ENCODE peak calls at places on chromosomes 2 and 18, in four cellular contexts. One of them, this sample, is unnamed.

GRCh38 chr2:217756375-217757107 is 246.3 kb downstream of the TNS1 start:
- DNase-seq in colonic mucosa: peak; percentile 59
- DNase-seq in Calu3: peak; percentile 84
- DNase-seq in HCT116: peak; percentile 40
- DNase-seq in this sample: peak; percentile 93

GRCh38 chr2:30265441-30266015 is 34.2 kb downstream of the LBH start:
- DNase-seq in Calu3: no peak
- DNase-seq in colonic mucosa: no peak
- DNase-seq in HCT116: no peak
- DNase-seq in this sample: no peak

GRCh38 chr2:51990684-51991083 is 958.8 kb upstream of the NRXN1 start:
- DNase-seq in Calu3: no peak
- DNase-seq in HCT116: no peak
- DNase-seq in colonic mucosa: no peak
- DNase-seq in this sample: no peak

GRCh38 chr2:132448771-132449170 is 32.2 kb downstream of the GPR39 start:
- DNase-seq in Calu3: peak; percentile 49
- DNase-seq in HCT116: no peak
- DNase-seq in colonic mucosa: peak; percentile 25
- DNase-seq in this sample: peak; percentile 43

GRCh38 chr2:150981826-150982225 is 279.8 kb downstream of the RBM43 start:
- DNase-seq in colonic mucosa: no peak
- DNase-seq in Calu3: no peak
- DNase-seq in HCT116: no peak
- DNase-seq in this sample: no peak

GRCh38 chr2:216029416-216030129 is 16.2 kb upstream of the MREG start:
- DNase-seq in colonic mucosa: no peak
- DNase-seq in HCT116: no peak
- DNase-seq in Calu3: no peak
- DNase-seq in this sample: no peak

GRCh38 chr18:44900627-44901026 is 219.9 kb downstream of the SETBP1 start:
- DNase-seq in HCT116: no peak
- DNase-seq in Calu3: no peak
- DNase-seq in colonic mucosa: no peak
- DNase-seq in this sample: no peak

GRCh38 chr18:55097406-55098170 is 138.3 kb upstream of the CCDC68 start:
- DNase-seq in colonic mucosa: no peak
- DNase-seq in HCT116: no peak
- DNase-seq in Calu3: no peak
- DNase-seq in this sample: no peak

GRCh38 chr18:45932708-45933107 is 34.4 kb downstream of the EPG5 start:
- DNase-seq in Calu3: no peak
- DNase-seq in HCT116: no peak
- DNase-seq in colonic mucosa: no peak
- DNase-seq in this sample: no peak

GRCh38 chr18:44895176-44895798 is 214.6 kb downstream of the SETBP1 start:
- DNase-seq in colonic mucosa: peak; percentile 82
- DNase-seq in HCT116: no peak
- DNase-seq in Calu3: peak; percentile 61
- DNase-seq in this sample: no peak

GRCh38 chr2:236782938-236783337 is 213.3 kb downstream of the ACKR3 start:
- DNase-seq in colonic mucosa: no peak
- DNase-seq in HCT116: no peak
- DNase-seq in Calu3: peak; percentile 48
- DNase-seq in this sample: no peak

GRCh38 chr2:146123256-146123655 is 1603.3 kb upstream of the ZEB2 start:
- DNase-seq in HCT116: no peak
- DNase-seq in Calu3: no peak
- DNase-seq in colonic mucosa: no peak
- DNase-seq in this sample: no peak

GRCh38 chr2:42927334-42928160 is 135.2 kb upstream of the HAAO start:
- DNase-seq in colonic mucosa: peak; percentile 46
- DNase-seq in HCT116: no peak
- DNase-seq in Calu3: no peak
- DNase-seq in this sample: no peak

GRCh38 chr2:199814084-199814844 is 36.7 kb downstream of the FTCDNL1 start:
- DNase-seq in HCT116: no peak
- DNase-seq in Calu3: no peak
- DNase-seq in colonic mucosa: no peak
- DNase-seq in this sample: no peak

GRCh38 chr2:182548031-182548950 is 121.5 kb upstream of the PDE1A start:
- DNase-seq in HCT116: no peak
- DNase-seq in colonic mucosa: no peak
- DNase-seq in Calu3: no peak
- DNase-seq in this sample: no peak

GRCh38 chr2:142920579-142920978 is 43.1 kb downstream of the KYNU start:
- DNase-seq in HCT116: no peak
- DNase-seq in colonic mucosa: no peak
- DNase-seq in Calu3: no peak
- DNase-seq in this sample: no peak

GRCh38 chr2:7612969-7613368 is 695.8 kb downstream of the RNF144A start:
- DNase-seq in HCT116: no peak
- DNase-seq in colonic mucosa: no peak
- DNase-seq in Calu3: no peak
- DNase-seq in this sample: no peak

GRCh38 chr2:240343548-240343947 is 91.9 kb upstream of the GPC1 start:
- DNase-seq in HCT116: no peak
- DNase-seq in colonic mucosa: no peak
- DNase-seq in Calu3: no peak
- DNase-seq in this sample: no peak

GRCh38 chr2:66565291-66565690 is 130.4 kb downstream of the MEIS1 start:
- DNase-seq in Calu3: no peak
- DNase-seq in HCT116: no peak
- DNase-seq in colonic mucosa: no peak
- DNase-seq in this sample: no peak

GRCh38 chr18:62277045-62277444 is 48.1 kb upstream of the TNFRSF11A start:
- DNase-seq in Calu3: no peak
- DNase-seq in colonic mucosa: no peak
- DNase-seq in HCT116: no peak
- DNase-seq in this sample: no peak

GRCh38 chr2:183564726-183565125 is 440.5 kb downstream of the NUP35 start:
- DNase-seq in HCT116: no peak
- DNase-seq in colonic mucosa: no peak
- DNase-seq in Calu3: no peak
- DNase-seq in this sample: no peak

GRCh38 chr2:207260947-207261346 is 95.2 kb upstream of the KLF7 start:
- DNase-seq in Calu3: no peak
- DNase-seq in colonic mucosa: no peak
- DNase-seq in HCT116: no peak
- DNase-seq in this sample: no peak

GRCh38 chr2:156505696-156506095 is 69.5 kb downstream of the GPD2 start:
- DNase-seq in Calu3: no peak
- DNase-seq in colonic mucosa: no peak
- DNase-seq in HCT116: no peak
- DNase-seq in this sample: no peak

GRCh38 chr2:106177581-106177980 is 16.5 kb downstream of the UXS1 start:
- DNase-seq in Calu3: no peak
- DNase-seq in colonic mucosa: no peak
- DNase-seq in HCT116: no peak
- DNase-seq in this sample: no peak

GRCh38 chr2:47950340-47951280 is 44.3 kb upstream of the FBXO11 start:
- DNase-seq in Calu3: no peak
- DNase-seq in HCT116: no peak
- DNase-seq in colonic mucosa: no peak
- DNase-seq in this sample: no peak

GRCh38 chr2:100262555-100263320 is 59.6 kb downstream of the LONRF2 start:
- DNase-seq in HCT116: peak; percentile 54
- DNase-seq in colonic mucosa: peak; percentile 54
- DNase-seq in Calu3: peak; percentile 77
- DNase-seq in this sample: peak; percentile 74

GRCh38 chr18:46474487-46475366 is 182.3 kb downstream of the LOXHD1 start:
- DNase-seq in colonic mucosa: no peak
- DNase-seq in HCT116: no peak
- DNase-seq in Calu3: no peak
- DNase-seq in this sample: no peak

GRCh38 chr2:590214-591175 is 86.7 kb downstream of the TMEM18 start:
- DNase-seq in HCT116: no peak
- DNase-seq in Calu3: no peak
- DNase-seq in colonic mucosa: no peak
- DNase-seq in this sample: no peak

GRCh38 chr2:62423883-62424458 is 82.0 kb downstream of the TMEM17 start:
- DNase-seq in colonic mucosa: no peak
- DNase-seq in Calu3: no peak
- DNase-seq in HCT116: no peak
- DNase-seq in this sample: no peak

GRCh38 chr2:10407841-10408648 is 40.1 kb downstream of the ODC1 start:
- DNase-seq in HCT116: peak; percentile 72
- DNase-seq in colonic mucosa: peak; percentile 85
- DNase-seq in Calu3: peak; percentile 77
- DNase-seq in this sample: no peak

GRCh38 chr2:51813245-51813644 is 781.3 kb upstream of the NRXN1 start:
- DNase-seq in Calu3: no peak
- DNase-seq in HCT116: peak; percentile 3
- DNase-seq in colonic mucosa: no peak
- DNase-seq in this sample: no peak

GRCh38 chr2:62663443-62663842 is 42.1 kb upstream of the EHBP1 start:
- DNase-seq in Calu3: no peak
- DNase-seq in colonic mucosa: no peak
- DNase-seq in HCT116: no peak
- DNase-seq in this sample: no peak

GRCh38 chr2:71857632-71858031 is 290.0 kb downstream of the CYP26B1 start:
- DNase-seq in Calu3: no peak
- DNase-seq in HCT116: no peak
- DNase-seq in colonic mucosa: no peak
- DNase-seq in this sample: no peak

GRCh38 chr18:75478996-75479870 is 51.7 kb upstream of the SMIM21 start:
- DNase-seq in HCT116: peak; percentile 51
- DNase-seq in colonic mucosa: no peak
- DNase-seq in Calu3: peak; percentile 13
- DNase-seq in this sample: no peak

GRCh38 chr2:112846056-112846455 is 9.5 kb upstream of the IL1B start:
- DNase-seq in colonic mucosa: no peak
- DNase-seq in HCT116: no peak
- DNase-seq in Calu3: no peak
- DNase-seq in this sample: no peak

GRCh38 chr18:75211002-75211621 is 515 bp downstream of the TSHZ1 start:
- DNase-seq in HCT116: no peak
- DNase-seq in Calu3: no peak
- DNase-seq in colonic mucosa: peak; percentile 36
- DNase-seq in this sample: peak; percentile 39

GRCh38 chr18:36711813-36712444 is 116.9 kb downstream of the TPGS2 start:
- DNase-seq in Calu3: peak; percentile 25
- DNase-seq in HCT116: peak; percentile 35
- DNase-seq in colonic mucosa: no peak
- DNase-seq in this sample: no peak

GRCh38 chr18:35661483-35662146 is 80.1 kb downstream of the GALNT1 start:
- DNase-seq in HCT116: no peak
- DNase-seq in colonic mucosa: no peak
- DNase-seq in Calu3: no peak
- DNase-seq in this sample: no peak

GRCh38 chr18:58194028-58194427 is 150.0 kb downstream of the NEDD4L start:
- DNase-seq in Calu3: no peak
- DNase-seq in HCT116: no peak
- DNase-seq in colonic mucosa: peak; percentile 23
- DNase-seq in this sample: peak; percentile 48
- TF ChIP-seq CTCF in Calu3: no peak
- TF ChIP-seq CTCF in HCT116: peak; percentile 58
- TF ChIP-seq CTCF in colonic mucosa: no peak
- TF ChIP-seq CTCF in this sample: peak; percentile 38

GRCh38 chr2:120684691-120685402 is 50.8 kb upstream of the GLI2 start:
- DNase-seq in colonic mucosa: no peak
- DNase-seq in HCT116: no peak
- DNase-seq in Calu3: no peak
- DNase-seq in this sample: no peak

GRCh38 chr2:120685403-120686297 is 50.0 kb upstream of the GLI2 start:
- DNase-seq in HCT116: no peak
- DNase-seq in Calu3: no peak
- DNase-seq in colonic mucosa: no peak
- DNase-seq in this sample: no peak

GRCh38 chr2:120686511-120687168 is 49.0 kb upstream of the GLI2 start:
- DNase-seq in HCT116: no peak
- DNase-seq in colonic mucosa: no peak
- DNase-seq in Calu3: peak; percentile 23
- DNase-seq in this sample: no peak

GRCh38 chr2:120684225-120684624 is 51.4 kb upstream of the GLI2 start:
- DNase-seq in Calu3: no peak
- DNase-seq in colonic mucosa: no peak
- DNase-seq in HCT116: no peak
- DNase-seq in this sample: no peak

DNA sequence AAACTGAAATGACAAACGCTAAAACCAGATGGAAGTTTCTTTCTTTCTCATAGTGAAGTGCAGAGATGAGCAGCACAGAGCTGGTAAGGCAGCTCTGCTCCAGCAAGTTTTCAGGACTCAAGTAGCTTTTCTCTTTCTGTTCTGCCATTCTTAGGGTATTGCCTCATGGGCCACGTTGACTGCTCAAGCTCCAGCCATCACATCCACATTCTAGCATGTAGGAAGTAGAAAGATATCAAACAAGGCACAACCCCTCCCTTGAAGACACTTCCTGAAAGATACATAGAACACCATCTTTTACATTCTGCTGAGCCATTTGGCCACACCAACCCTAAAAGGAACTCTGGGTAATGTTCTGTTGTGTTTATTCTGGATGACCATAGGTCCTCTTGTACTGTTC is 48.5 kb upstream of the GLI2 start:
- DNase-seq in HCT116: no peak
- DNase-seq in colonic mucosa: no peak
- DNase-seq in Calu3: no peak
- DNase-seq in this sample: no peak
- TF ChIP-seq CTCF in HCT116: no peak
- TF ChIP-seq CTCF in colonic mucosa: no peak
- TF ChIP-seq CTCF in Calu3: no peak
- TF ChIP-seq CTCF in this sample: no peak

GRCh38 chr18:24726727-24727539 is 266.5 kb downstream of the HRH4 start:
- DNase-seq in HCT116: peak; percentile 69
- DNase-seq in Calu3: peak; percentile 73
- DNase-seq in colonic mucosa: peak; percentile 57
- DNase-seq in this sample: peak; percentile 68
- TF ChIP-seq CTCF in HCT116: peak; percentile 93
- TF ChIP-seq CTCF in Calu3: peak; percentile 73
- TF ChIP-seq CTCF in colonic mucosa: peak; percentile 79
- TF ChIP-seq CTCF in this sample: peak; percentile 78

DNA sequence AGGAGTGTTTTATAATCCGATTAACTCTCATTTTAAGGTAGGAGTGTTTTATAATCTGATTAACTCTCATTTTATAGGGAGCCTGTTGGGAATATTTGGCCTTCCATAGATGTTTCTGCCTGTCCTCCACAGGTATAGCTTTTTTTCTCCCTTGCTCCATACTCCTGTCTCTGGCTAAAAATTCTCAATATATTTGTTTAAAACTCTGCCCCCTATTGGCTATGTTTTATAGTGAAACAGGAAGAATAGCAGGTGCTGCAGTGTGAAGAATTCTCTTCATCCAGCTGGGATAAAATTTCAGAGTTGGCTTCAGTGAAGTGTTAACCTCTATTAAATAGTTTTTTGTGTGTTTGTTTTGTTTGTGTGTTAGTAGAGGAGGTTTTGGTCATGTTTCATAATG is 1046.0 kb upstream of the TMEFF2 start:
- DNase-seq in HCT116: no peak
- DNase-seq in Calu3: no peak
- DNase-seq in colonic mucosa: no peak
- DNase-seq in this sample: no peak
- TF ChIP-seq CTCF in HCT116: peak; percentile 64
- TF ChIP-seq CTCF in Calu3: peak; percentile 41
- TF ChIP-seq CTCF in colonic mucosa: no peak
- TF ChIP-seq CTCF in this sample: peak; percentile 89

GRCh38 chr2:74532222-74532621 is 2.5 kb downstream of the HTRA2 start:
- DNase-seq in colonic mucosa: no peak
- DNase-seq in Calu3: no peak
- DNase-seq in HCT116: no peak
- DNase-seq in this sample: no peak
- TF ChIP-seq CTCF in colonic mucosa: peak; percentile 22
- TF ChIP-seq CTCF in Calu3: no peak
- TF ChIP-seq CTCF in HCT116: peak; percentile 53
- TF ChIP-seq CTCF in this sample: no peak